ENCODE peak calls at places on chromosome 12, in six cellular contexts. C, B, R, P, Q and D are unnamed samples.
A peak's percentile ranks its signal among the peaks of the same experiment; 100 is the strongest.

GRCh38 chr12:96094201-96094600 is 58.8 kb upstream of the LTA4H start:
- DNase-seq in R (peak; percentile 93), P (no peak), Q (no peak), B (no peak), C (no peak), D (no peak)

GRCh38 chr12:94622475-94622874 is 27.9 kb downstream of the TMCC3 start:
- DNase-seq in Q (no peak), P (no peak), R (peak; percentile 93), C (no peak), B (no peak), D (no peak)

GRCh38 chr12:130668286-130669204 is 47.6 kb downstream of the RIMBP2 start:
- DNase-seq in R (no peak), C (no peak), B (no peak), P (no peak), Q (no peak), D (no peak)

GRCh38 chr12:22743700-22744099 is 118.7 kb downstream of the ETNK1 start:
- DNase-seq in C (no peak), P (no peak), B (no peak), Q (no peak), R (no peak), D (no peak)

GRCh38 chr12:116384629-116385485 is 107.4 kb upstream of the MED13L start:
- DNase-seq in P (no peak), B (peak; percentile 76), C (peak; percentile 40), R (peak; percentile 33), Q (no peak), D (no peak)

GRCh38 chr12:107748472-107748871 is 12.5 kb downstream of the PRDM4 start:
- DNase-seq in B (peak; percentile 81), R (peak; percentile 84), P (no peak), C (no peak), Q (no peak), D (no peak)

GRCh38 chr12:110934093-110934852 is 13.9 kb upstream of the MYL2 start:
- DNase-seq in B (no peak), R (no peak), P (no peak), C (peak; percentile 47), Q (no peak), D (no peak)

GRCh38 chr12:31298510-31298904 is 27.4 kb downstream of the SINHCAF start:
- DNase-seq in P (no peak), C (no peak), B (no peak), R (no peak), Q (no peak), D (no peak)

GRCh38 chr12:107014050-107014449 is 27.1 kb upstream of the MTERF2 start:
- DNase-seq in B (no peak), P (no peak), C (no peak), Q (peak; percentile 34), R (no peak), D (no peak)

GRCh38 chr12:5073054-5073453 is 29.4 kb downstream of the KCNA5 start:
- DNase-seq in P (no peak), Q (no peak), R (no peak), B (no peak), C (no peak), D (no peak)

GRCh38 chr12:130461868-130462557 is 124.3 kb downstream of the PIWIL1 start:
- DNase-seq in C (no peak), Q (no peak), R (no peak), B (no peak), P (no peak), D (no peak)

GRCh38 chr12:106133136-106134087 is 5.3 kb downstream of the NUAK1 start:
- DNase-seq in C (no peak), Q (no peak), P (no peak), B (peak; percentile 54), R (no peak), D (no peak)

GRCh38 chr12:95215925-95216324 is 1.3 kb downstream of the FGD6 start:
- DNase-seq in P (no peak), C (no peak), R (peak; percentile 78), Q (no peak), B (peak; percentile 75), D (peak; percentile 15)

GRCh38 chr12:14048949-14049545 is 67.6 kb upstream of the GRIN2B start:
- DNase-seq in B (no peak), P (no peak), R (no peak), Q (no peak), C (no peak), D (no peak)

GRCh38 chr12:31228811-31229792 is 96.8 kb downstream of the SINHCAF start:
- DNase-seq in P (peak; percentile 82), R (no peak), C (peak; percentile 58), Q (peak; percentile 72), B (no peak), D (no peak)

GRCh38 chr12:121536929-121537813 is 43.7 kb downstream of the KDM2B start:
- DNase-seq in B (peak; percentile 77), P (peak; percentile 96), Q (peak; percentile 88), R (peak; percentile 74), C (peak; percentile 92), D (peak; percentile 40)

GRCh38 chr12:117485984-117486839 is 124.8 kb upstream of the NOS1 start:
- DNase-seq in R (no peak), Q (no peak), P (no peak), C (no peak), B (no peak), D (no peak)

GRCh38 chr12:103929051-103929908 is 930 bp upstream of the HSP90B1 start:
- DNase-seq in B (peak; percentile 92), P (peak; percentile 82), C (peak; percentile 90), Q (peak; percentile 83), R (peak; percentile 92), D (peak; percentile 94)
- TF ChIP-seq POLR2A in B (peak; percentile 74), P (peak; percentile 67), C (no peak), Q (peak; percentile 68), R (peak; percentile 69), D (peak; percentile 30)

DNA sequence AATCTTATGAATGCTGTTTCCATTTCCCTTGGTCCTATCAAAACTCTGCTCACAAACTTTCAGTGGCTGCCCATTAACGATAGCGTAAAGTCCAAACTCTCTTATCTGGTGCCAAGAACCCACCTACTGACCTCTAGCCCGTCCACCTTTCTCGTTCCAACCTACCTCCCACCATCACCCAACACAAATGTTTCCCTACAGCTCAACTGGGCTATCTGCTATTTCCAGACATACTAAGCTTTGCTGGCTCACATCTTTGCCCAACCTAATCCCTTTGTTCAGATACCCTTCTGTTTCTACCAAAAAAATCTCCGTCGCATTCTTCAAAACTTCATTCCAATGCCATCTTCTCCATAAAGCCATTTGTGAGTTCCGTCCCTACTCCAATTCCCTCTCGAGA is 7.6 kb upstream of the NOP2 start:
- DNase-seq in B (no peak), Q (no peak), C (no peak), R (no peak), P (no peak), D (no peak)
- TF ChIP-seq POLR2A in B (no peak), Q (no peak), C (no peak), R (no peak), P (no peak), D (no peak)

GRCh38 chr12:1690578-1691122 is at the start of gene ADIPOR2:
- DNase-seq in P (peak; percentile 97), C (peak; percentile 97), B (peak; percentile 96), R (peak; percentile 94), Q (peak; percentile 96), D (peak; percentile 99)
- TF ChIP-seq POLR2A in P (peak; percentile 92), C (peak; percentile 50), B (peak; percentile 84), R (peak; percentile 91), Q (peak; percentile 86), D (peak; percentile 91)

GRCh38 chr12:131894981-131895639 is 688 bp downstream of the ULK1 start:
- DNase-seq in R (peak; percentile 8), B (no peak), P (no peak), Q (peak; percentile 31), C (no peak), D (peak; percentile 39)

GRCh38 chr12:131895640-131896079 is 1.2 kb downstream of the ULK1 start:
- DNase-seq in P (no peak), Q (no peak), B (no peak), C (no peak), R (peak; percentile 24), D (peak; percentile 84)

GRCh38 chr12:131892711-131893604 is 1.5 kb upstream of the ULK1 start:
- DNase-seq in C (no peak), P (no peak), Q (no peak), R (no peak), B (no peak), D (no peak)

GRCh38 chr12:131893605-131894312 is 663 bp upstream of the ULK1 start:
- DNase-seq in Q (no peak), C (no peak), P (no peak), R (no peak), B (no peak), D (no peak)

DNA sequence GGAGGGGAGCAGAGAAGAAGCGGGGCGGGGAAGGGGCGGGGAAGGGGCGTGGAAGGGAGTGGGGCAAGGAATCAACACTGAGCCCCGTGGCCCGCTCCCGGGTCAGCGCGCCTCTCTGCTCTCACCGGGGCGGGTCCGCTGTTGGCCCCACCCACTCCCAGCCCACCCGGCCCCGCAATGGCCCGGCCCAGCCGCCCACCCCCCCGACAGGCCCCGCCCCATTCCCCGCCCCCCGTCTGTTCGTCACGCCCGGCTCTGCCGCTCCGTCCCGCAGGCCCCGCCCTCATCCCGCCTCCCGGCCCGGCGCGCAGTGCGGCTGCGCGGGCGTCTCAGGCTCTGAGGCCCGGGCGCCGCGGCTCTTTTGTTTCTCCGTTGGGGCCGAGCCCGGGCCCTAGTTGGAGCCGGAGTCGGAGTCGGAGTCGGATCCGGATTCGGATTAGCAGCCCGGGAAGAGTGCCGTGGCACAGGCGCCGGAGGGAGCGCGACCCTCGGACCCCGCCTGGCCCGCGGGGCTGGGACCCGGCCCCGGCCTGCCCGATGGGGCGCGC is at the start of gene ULK1:
- DNase-seq in P (peak; percentile 95), R (peak; percentile 79), C (peak; percentile 92), B (peak; percentile 80), Q (peak; percentile 95), D (peak; percentile 90)
- TF ChIP-seq POLR2A in P (peak; percentile 85), R (peak; percentile 92), C (peak; percentile 92), B (peak; percentile 94), Q (peak; percentile 86), D (peak; percentile 53)

DNA sequence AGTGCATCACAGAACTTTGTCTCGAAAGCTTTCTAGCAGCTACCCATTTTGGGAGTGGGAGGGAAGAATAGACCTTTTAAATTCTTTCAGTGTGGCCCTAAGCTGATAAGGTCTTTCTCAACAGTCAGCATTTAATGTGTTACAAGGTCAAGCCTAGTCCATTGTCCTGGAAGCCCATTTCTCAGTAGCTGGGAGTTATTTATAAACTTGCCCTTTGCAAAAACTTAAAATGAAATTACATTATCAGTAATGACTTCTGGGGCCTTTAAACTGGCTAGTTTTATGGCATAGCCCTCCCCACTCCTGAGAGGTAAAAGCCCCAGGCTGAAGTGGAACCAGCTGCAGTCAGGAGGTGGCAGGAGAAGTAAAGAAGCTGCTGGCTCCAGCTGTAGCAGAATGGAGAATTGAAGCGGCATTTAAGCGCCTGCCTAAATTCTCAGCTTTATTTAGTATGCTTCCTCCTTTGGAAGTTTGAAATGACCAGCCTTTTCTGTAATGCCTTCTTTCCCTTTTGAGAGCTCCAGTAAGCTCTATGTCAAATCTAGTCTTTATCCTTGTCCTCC is 12.4 kb downstream of the COPZ1 start:
- DNase-seq in C (no peak), B (no peak), Q (no peak), P (no peak), R (no peak), D (peak; percentile 46)
- TF ChIP-seq POLR2A in C (no peak), B (no peak), Q (no peak), P (no peak), R (no peak), D (no peak)